ENCODE peak calls at places on chromosomes 1 and 21, in four cellular contexts. One of them, this sample, is unnamed.

GRCh38 chr1:185453496-185454192 is 136.6 kb upstream of the IVNS1ABP start:
- DNase-seq in K562: no peak
- DNase-seq in HCT116: no peak
- DNase-seq in GM12878: no peak
- DNase-seq in this sample: no peak

GRCh38 chr1:36034692-36035091 is 49.2 kb upstream of the TEKT2 start:
- DNase-seq in K562: peak; percentile 12
- DNase-seq in HCT116: no peak
- DNase-seq in GM12878: no peak
- DNase-seq in this sample: no peak

GRCh38 chr1:199273837-199274379 is 635.1 kb downstream of the PTPRC start:
- DNase-seq in K562: no peak
- DNase-seq in HCT116: no peak
- DNase-seq in GM12878: peak; percentile 65
- DNase-seq in this sample: no peak

GRCh38 chr1:183807549-183808168 is 2.7 kb downstream of the RGL1 start:
- DNase-seq in K562: no peak
- DNase-seq in HCT116: no peak
- DNase-seq in GM12878: peak; percentile 69
- DNase-seq in this sample: no peak

GRCh38 chr1:12005488-12006166 is 13.7 kb upstream of the MIIP start:
- DNase-seq in K562: peak; percentile 91
- DNase-seq in HCT116: no peak
- DNase-seq in GM12878: no peak
- DNase-seq in this sample: no peak

GRCh38 chr1:72724951-72725863 is 442.9 kb upstream of the NEGR1 start:
- DNase-seq in K562: no peak
- DNase-seq in HCT116: no peak
- DNase-seq in GM12878: no peak
- DNase-seq in this sample: peak; percentile 54

GRCh38 chr21:42455196-42455595 is 40.8 kb downstream of the RSPH1 start:
- DNase-seq in K562: no peak
- DNase-seq in HCT116: no peak
- DNase-seq in GM12878: no peak
- DNase-seq in this sample: no peak

GRCh38 chr1:163084330-163084729 is 15.2 kb downstream of the RGS4 start:
- DNase-seq in K562: no peak
- DNase-seq in HCT116: no peak
- DNase-seq in GM12878: no peak
- DNase-seq in this sample: no peak

GRCh38 chr1:163357378-163357777 is 35.6 kb downstream of the NUF2 start:
- DNase-seq in K562: no peak
- DNase-seq in HCT116: no peak
- DNase-seq in GM12878: no peak
- DNase-seq in this sample: no peak

GRCh38 chr1:50348449-50349241 is 74.6 kb downstream of the DMRTA2 start:
- DNase-seq in K562: peak; percentile 77
- DNase-seq in HCT116: peak; percentile 48
- DNase-seq in GM12878: no peak
- DNase-seq in this sample: peak; percentile 76
- TF ChIP-seq EGR1 in K562: no peak
- TF ChIP-seq EGR1 in HCT116: no peak
- TF ChIP-seq EGR1 in GM12878: no peak
- TF ChIP-seq EGR1 in this sample: no peak

GRCh38 chr1:155859234-155859829 is at the start of gene SYT11:
- DNase-seq in K562: peak; percentile 97
- DNase-seq in HCT116: peak; percentile 91
- DNase-seq in GM12878: peak; percentile 91
- DNase-seq in this sample: peak; percentile 93

GRCh38 chr1:155858805-155859233 is 548 bp upstream of the SYT11 start:
- DNase-seq in K562: no peak
- DNase-seq in HCT116: no peak
- DNase-seq in GM12878: no peak
- DNase-seq in this sample: no peak

GRCh38 chr1:155856975-155857930 is at the start of gene GON4L:
- DNase-seq in K562: peak; percentile 89
- DNase-seq in HCT116: peak; percentile 87
- DNase-seq in GM12878: peak; percentile 89
- DNase-seq in this sample: peak; percentile 88

GRCh38 chr1:155859881-155860841 is 794 bp downstream of the SYT11 start:
- DNase-seq in K562: peak; percentile 81
- DNase-seq in HCT116: no peak
- DNase-seq in GM12878: no peak
- DNase-seq in this sample: no peak

DNA sequence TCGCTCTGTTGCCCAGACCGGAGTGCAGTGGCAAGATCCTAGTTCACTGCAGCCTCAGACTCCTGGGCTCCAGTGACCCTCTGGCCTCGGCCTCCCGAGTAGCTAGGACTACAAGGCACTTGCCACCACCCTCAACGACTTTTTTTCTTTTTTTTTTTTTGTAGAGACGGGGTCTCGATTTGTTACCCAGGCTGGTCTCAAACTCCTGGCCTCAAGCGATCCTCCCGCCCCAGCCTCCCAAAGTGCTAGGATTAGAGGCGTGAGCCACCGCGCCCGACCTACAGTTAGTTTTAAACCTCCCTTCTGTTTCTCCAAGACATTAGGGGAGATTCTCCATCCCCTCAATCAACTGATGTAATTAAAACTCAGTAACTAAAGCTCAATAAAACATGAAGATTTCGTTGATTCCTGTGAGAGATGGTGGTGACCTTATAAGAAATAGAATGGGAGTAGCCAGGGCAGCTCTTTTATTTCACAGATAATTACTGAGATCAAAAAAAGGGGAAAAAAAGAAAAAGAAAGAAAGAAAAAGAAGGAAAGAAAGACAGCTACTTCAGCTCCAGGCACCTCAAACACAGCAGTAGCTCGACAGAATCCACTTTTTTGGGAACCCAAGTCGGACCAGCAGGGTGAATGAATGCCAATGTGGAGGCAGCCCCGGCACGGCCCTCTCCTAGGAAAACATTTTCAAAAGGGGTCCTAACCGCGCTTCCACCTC is 598 bp downstream of the GON4L start:
- DNase-seq in K562: no peak
- DNase-seq in HCT116: no peak
- DNase-seq in GM12878: no peak
- DNase-seq in this sample: no peak
- TF ChIP-seq EGR1 in K562: no peak
- TF ChIP-seq EGR1 in HCT116: no peak
- TF ChIP-seq EGR1 in GM12878: no peak
- TF ChIP-seq EGR1 in this sample: no peak

GRCh38 chr1:65148548-65149390 is 766 bp downstream of the AK4 start:
- DNase-seq in K562: peak; percentile 51
- DNase-seq in HCT116: no peak
- DNase-seq in GM12878: peak; percentile 45
- DNase-seq in this sample: peak; percentile 50
- TF ChIP-seq EGR1 in K562: no peak
- TF ChIP-seq EGR1 in HCT116: no peak
- TF ChIP-seq EGR1 in GM12878: peak; percentile 76
- TF ChIP-seq EGR1 in this sample: no peak

DNA sequence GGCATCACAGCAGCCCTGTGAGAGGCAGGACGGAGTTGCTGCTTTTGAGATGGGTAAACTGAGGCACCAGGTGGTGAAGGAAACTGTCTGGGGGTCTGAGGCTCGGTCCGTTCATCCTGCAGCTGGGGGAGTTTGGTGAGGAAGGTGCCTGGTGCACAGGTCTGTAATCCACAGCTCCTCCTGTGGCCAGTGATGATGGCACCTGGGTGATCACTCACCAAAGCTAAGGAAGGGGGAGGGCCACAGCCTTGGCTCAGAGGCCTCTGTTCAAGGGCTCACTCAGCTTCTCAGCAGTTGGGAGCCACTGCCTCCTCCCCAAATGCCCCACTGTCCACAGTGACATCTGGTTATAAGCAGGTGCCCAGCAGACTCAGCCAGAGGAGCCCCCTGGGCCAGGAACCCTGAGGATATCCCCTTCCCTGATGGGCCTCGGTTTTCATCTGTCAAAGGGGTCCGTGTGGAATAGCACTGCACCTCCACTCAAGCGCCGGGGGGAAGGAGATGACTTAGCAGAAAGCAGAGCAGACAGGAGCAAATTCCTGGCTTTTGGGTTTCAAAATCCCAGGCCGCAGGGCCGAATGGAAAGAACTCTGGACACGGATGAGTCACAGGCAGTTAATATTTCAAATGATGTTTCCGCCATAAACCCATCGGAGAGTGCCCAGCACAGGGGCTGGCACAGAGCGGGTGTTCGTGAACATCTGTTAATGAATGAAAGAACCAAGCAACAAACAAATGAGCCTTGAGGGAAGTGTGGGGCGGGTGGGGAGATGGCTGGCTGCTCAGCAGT is 82.8 kb downstream of the DMRTB1 start:
- DNase-seq in K562: peak; percentile 45
- DNase-seq in HCT116: peak; percentile 13
- DNase-seq in GM12878: no peak
- DNase-seq in this sample: no peak
- TF ChIP-seq EGR1 in K562: no peak
- TF ChIP-seq EGR1 in HCT116: no peak
- TF ChIP-seq EGR1 in GM12878: no peak
- TF ChIP-seq EGR1 in this sample: no peak

GRCh38 chr1:7341145-7341900 is 429.8 kb upstream of the VAMP3 start:
- DNase-seq in K562: no peak
- DNase-seq in HCT116: no peak
- DNase-seq in GM12878: no peak
- DNase-seq in this sample: no peak
- TF ChIP-seq EGR1 in K562: no peak
- TF ChIP-seq EGR1 in HCT116: no peak
- TF ChIP-seq EGR1 in GM12878: no peak
- TF ChIP-seq EGR1 in this sample: no peak

DNA sequence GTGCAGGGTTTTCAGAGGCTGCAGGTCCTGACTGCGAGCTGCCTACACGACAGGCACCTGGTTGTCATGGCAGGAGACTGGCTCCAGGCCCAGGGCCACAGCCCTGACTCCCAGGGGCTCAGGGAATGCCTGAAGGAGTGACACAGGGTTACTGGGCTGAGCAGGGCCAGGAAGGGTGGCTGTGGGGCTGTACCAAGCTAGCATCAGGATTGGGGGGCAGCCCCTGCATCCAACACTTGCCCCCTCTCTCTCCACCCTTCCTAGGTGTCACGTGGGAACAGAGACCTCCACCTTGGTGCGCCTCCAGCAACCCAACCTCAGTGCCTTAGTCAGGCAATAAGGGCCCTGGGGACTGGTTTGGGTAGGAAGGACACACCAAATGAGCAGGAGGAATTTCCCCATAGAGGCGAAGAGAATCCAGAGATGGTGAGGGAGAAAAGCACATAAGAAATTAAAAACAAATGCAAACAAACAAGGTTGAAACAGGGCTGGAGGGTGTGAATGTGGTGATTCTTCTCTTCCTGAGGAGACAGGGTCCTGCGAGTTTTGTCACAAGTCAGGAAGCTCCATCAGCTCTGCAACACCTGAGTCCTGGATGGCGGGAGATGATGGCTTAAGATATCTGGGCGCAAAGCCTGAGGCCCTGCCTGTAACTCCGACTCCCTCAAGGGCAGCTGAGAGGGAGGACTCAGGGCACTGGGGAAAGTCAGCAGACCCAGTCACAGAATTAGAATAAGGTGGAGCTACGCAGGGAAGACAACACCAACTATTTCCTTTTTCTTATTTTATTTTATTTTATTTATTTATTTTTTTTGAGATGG is 19.7 kb upstream of the RNU1-4 start:
- DNase-seq in K562: peak; percentile 17
- DNase-seq in HCT116: no peak
- DNase-seq in GM12878: no peak
- DNase-seq in this sample: no peak
- TF ChIP-seq EGR1 in K562: no peak
- TF ChIP-seq EGR1 in HCT116: no peak
- TF ChIP-seq EGR1 in GM12878: no peak
- TF ChIP-seq EGR1 in this sample: no peak

DNA sequence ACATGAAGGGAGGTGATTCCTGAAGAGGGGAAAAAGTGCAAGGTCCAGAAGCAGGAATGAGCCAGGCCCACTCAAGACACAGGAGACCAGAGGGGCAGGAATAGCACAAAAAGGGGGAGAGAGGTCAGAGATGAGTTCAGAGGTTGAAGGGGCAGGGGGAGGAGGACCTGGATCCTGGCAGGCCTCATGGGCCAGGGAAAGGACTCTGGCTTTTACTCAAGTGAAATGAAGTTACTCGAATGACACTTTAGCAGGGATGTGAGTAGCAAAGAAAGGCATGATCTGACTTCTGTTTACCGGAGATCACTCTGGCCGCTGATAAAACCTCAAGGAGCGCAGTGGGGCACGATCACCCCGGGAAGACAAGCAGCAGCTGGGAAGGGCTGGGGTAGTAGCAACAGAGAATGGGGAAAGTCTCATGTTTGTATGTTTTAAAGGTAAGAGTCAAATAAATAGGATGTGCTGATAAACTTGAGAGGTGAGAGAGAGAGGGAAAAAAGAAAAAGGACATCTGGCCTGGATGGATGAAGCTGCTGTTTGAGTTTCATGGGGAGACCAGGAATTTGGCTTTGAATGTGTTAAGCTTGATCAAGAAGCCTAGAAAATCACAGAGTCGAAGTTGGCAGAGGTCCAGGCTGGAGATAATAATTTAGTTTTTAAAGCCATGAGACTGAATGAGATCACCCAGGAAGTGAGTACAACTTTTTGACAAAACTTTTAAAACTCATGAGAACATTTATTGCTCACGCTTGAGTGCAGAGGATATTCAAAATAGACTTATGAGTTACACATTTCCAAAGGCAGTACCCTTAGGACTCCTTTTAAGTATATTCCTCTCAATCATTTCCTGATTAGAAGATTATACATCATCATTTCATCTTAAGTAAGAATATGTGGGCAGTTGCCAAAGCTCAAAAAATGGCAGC is 156.0 kb downstream of the RERE start:
- DNase-seq in K562: peak; percentile 30
- DNase-seq in HCT116: no peak
- DNase-seq in GM12878: peak; percentile 72
- DNase-seq in this sample: no peak
- TF ChIP-seq EGR1 in K562: no peak
- TF ChIP-seq EGR1 in HCT116: no peak
- TF ChIP-seq EGR1 in GM12878: no peak
- TF ChIP-seq EGR1 in this sample: no peak

GRCh38 chr1:228349701-228350171 is 56.9 kb downstream of the TRIM11 start:
- DNase-seq in K562: no peak
- DNase-seq in HCT116: no peak
- DNase-seq in GM12878: no peak
- DNase-seq in this sample: no peak
- TF ChIP-seq EGR1 in K562: no peak
- TF ChIP-seq EGR1 in HCT116: no peak
- TF ChIP-seq EGR1 in GM12878: no peak
- TF ChIP-seq EGR1 in this sample: no peak

This sample was measured in H1.